ENCODE peak calls at places on chromosomes 11 and 22, in eight cellular contexts. T, M, W, G, C, L, J and S are unnamed samples.

GRCh38 chr11:130904380-130904779 is 11.9 kb downstream of the SNX19 start:
- DNase-seq in L (no peak), M (no peak), J (no peak), G (no peak), T (no peak), C (no peak), W (no peak), S (no peak)

GRCh38 chr22:26642465-26643367 is 14.7 kb upstream of the MIAT start:
- DNase-seq in M (no peak), C (no peak), L (no peak), J (no peak), W (no peak), T (no peak), G (no peak), S (peak)

GRCh38 chr11:75325713-75326438 is 25.6 kb downstream of the ARRB1 start:
- DNase-seq in W (no peak), J (no peak), L (peak), T (no peak), G (peak), M (peak), C (no peak), S (no peak)

GRCh38 chr11:75219869-75220268 is 20.7 kb upstream of the TPBGL start:
- DNase-seq in M (no peak), C (no peak), L (no peak), G (no peak), T (no peak), J (no peak), W (peak), S (no peak)

GRCh38 chr22:24695958-24696511 is 78.5 kb downstream of the PIWIL3 start:
- DNase-seq in L (no peak), W (peak), T (no peak), C (no peak), J (no peak), G (no peak), M (no peak), S (no peak)

GRCh38 chr11:2671748-2672147 is 28.0 kb downstream of the KCNQ1OT1 start:
- DNase-seq in T (peak), C (no peak), W (no peak), L (no peak), G (no peak), J (no peak), M (peak), S (no peak)

GRCh38 chr11:64518928-64519327 is 72.1 kb upstream of the SLC22A12 start:
- DNase-seq in M (no peak), W (no peak), J (no peak), G (no peak), L (no peak), T (no peak), C (no peak), S (no peak)

GRCh38 chr11:114340311-114341131 is 44.3 kb downstream of the NNMT start:
- DNase-seq in T (no peak), C (no peak), G (peak), W (peak), J (no peak), L (peak), M (peak), S (peak)

GRCh38 chr11:69048718-69049489 is at the start of gene TPCN2:
- DNase-seq in J (peak), T (peak), W (peak), C (peak), G (peak), L (peak), M (peak), S (peak)
- TF ChIP-seq POLR2A in J (no peak), T (peak), W (peak), C (peak), G (peak), L (peak), M (peak), S (peak)

GRCh38 chr11:102319544-102319943 is 2.3 kb downstream of the BIRC3 start:
- DNase-seq in T (no peak), J (no peak), L (no peak), W (no peak), M (no peak), C (no peak), G (no peak), S (no peak)
- TF ChIP-seq POLR2A in T (no peak), J (no peak), L (no peak), W (no peak), M (no peak), C (peak), G (no peak), S (no peak)

DNA sequence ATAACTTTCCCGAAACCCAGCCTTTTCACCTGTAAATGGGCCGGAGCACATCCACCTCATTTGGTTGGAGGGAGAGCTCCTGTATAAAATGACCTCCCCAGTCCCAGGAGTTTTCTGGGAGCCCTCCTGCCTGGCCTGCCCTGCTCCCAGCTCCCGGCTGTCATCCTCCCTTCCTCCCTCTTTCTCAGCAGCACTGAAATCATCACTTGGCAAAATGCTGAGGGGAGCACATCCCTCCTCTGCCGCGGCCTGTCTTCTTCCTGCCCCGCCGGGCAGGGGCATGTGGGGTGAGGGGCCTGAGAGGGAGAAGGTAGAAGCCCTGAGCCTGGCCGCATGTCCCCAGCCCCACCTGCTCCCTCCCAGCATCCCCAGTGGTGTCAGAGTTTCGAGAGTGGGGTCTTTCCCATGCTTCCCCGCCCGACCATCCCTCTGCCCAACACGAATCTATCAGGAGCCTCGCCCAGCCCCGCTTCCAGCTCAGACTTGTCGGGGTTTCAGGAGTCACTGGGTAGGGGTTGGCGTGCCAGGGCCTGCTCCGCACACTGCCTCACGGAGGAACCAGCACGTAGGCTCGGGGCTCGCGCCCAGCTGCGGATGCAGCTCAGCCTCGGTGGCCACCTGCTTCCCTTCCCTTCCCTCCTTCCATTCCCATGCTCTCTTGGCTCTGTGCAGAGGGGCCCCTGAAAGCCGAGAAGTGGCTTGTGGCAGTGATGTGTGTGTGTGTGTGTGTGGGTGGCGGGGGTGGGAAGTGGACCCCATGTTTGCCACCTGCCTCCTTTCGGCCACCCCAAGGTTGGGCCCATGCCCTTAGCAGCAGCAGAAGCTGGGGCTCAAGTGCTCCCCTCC is 37.1 kb downstream of the NECTIN1 start:
- DNase-seq in W (no peak), L (no peak), C (no peak), J (no peak), T (no peak), G (no peak), M (no peak), S (no peak)
- TF ChIP-seq POLR2A in W (no peak), L (no peak), C (no peak), J (no peak), T (no peak), G (no peak), M (no peak), S (no peak)

GRCh38 chr11:94613120-94613519 is 46.0 kb downstream of the PIWIL4 start:
- DNase-seq in L (no peak), G (no peak), M (no peak), W (no peak), C (no peak), T (no peak), J (no peak), S (no peak)
- TF ChIP-seq POLR2A in L (no peak), G (no peak), M (no peak), W (no peak), C (no peak), T (no peak), J (no peak), S (no peak)